ENCODE peak calls at places on chromosomes 13 and 19, in ten cellular contexts. Y, C, H, F, S, D, E, I, O and Q are unnamed samples.

GRCh38 chr19:3606174-3606689 is 443 bp downstream of the TBXA2R start:
- DNase-seq in Y (no peak), I (peak), H (no peak), E (peak), O (no peak), C (peak), F (no peak), D (no peak), S (no peak), Q (no peak)

GRCh38 chr13:110103479-110103878 is 203.5 kb downstream of the COL4A1 start:
- DNase-seq in H (no peak), C (no peak), Y (no peak), S (no peak), D (no peak), F (no peak), O (no peak), E (no peak), I (no peak), Q (no peak)

GRCh38 chr13:43185206-43185605 is 161.8 kb downstream of the DNAJC15 start:
- DNase-seq in I (peak), H (no peak), Y (no peak), O (no peak), C (no peak), F (no peak), S (no peak), E (no peak), D (no peak), Q (no peak)

GRCh38 chr19:56155124-56155687 is 14.1 kb downstream of the ZNF444 start:
- DNase-seq in Y (no peak), E (no peak), H (peak), I (no peak), F (peak), D (peak), S (no peak), C (no peak), O (no peak), Q (no peak)

GRCh38 chr13:81562598-81562997 is 1221.7 kb upstream of the SPRY2 start:
- DNase-seq in E (no peak), O (no peak), C (no peak), D (no peak), Y (no peak), S (no peak), I (no peak), H (no peak), F (no peak), Q (no peak)

GRCh38 chr19:20423381-20424207 is 142.0 kb downstream of the ZNF737 start:
- DNase-seq in S (peak), E (peak), C (no peak), H (peak), O (peak), D (peak), I (peak), Y (peak), F (no peak), Q (peak)

GRCh38 chr19:1253514-1254080 is 5.2 kb downstream of the MIDN start:
- DNase-seq in H (no peak), D (no peak), S (no peak), I (no peak), F (peak), O (no peak), E (no peak), C (no peak), Y (no peak), Q (no peak)

GRCh38 chr13:36192166-36192565 is 22.2 kb downstream of the SOHLH2 start:
- DNase-seq in C (no peak), S (no peak), H (no peak), D (no peak), I (no peak), Y (peak), E (peak), F (no peak), O (no peak), Q (no peak)

GRCh38 chr19:5642204-5642603 is 19.3 kb downstream of the SAFB start:
- DNase-seq in C (no peak), I (no peak), F (no peak), H (no peak), D (no peak), Y (no peak), E (no peak), S (no peak), O (no peak), Q (no peak)

GRCh38 chr19:48837586-48838191 is 1.4 kb upstream of the HSD17B14 start:
- DNase-seq in C (no peak), I (no peak), Y (no peak), H (no peak), E (no peak), F (no peak), S (no peak), D (no peak), O (no peak), Q (no peak)

GRCh38 chr19:11168568-11168967 is 13.0 kb upstream of the SPC24 start:
- DNase-seq in F (peak), E (peak), S (no peak), Y (peak), C (no peak), I (no peak), H (no peak), O (no peak), D (no peak), Q (no peak)

GRCh38 chr13:99275093-99275469 is 16.9 kb upstream of the GPR18 start:
- DNase-seq in I (peak), E (peak), S (no peak), C (peak), D (no peak), Y (peak), F (no peak), O (no peak), H (no peak), Q (no peak)

GRCh38 chr19:39218230-39219007 is 14.4 kb upstream of the SYCN start:
- DNase-seq in S (no peak), C (no peak), E (no peak), O (no peak), Y (no peak), D (no peak), H (no peak), I (no peak), F (no peak), Q (no peak)

GRCh38 chr19:49440439-49441209 is 703 bp downstream of the SLC17A7 start:
- DNase-seq in I (no peak), S (no peak), E (no peak), F (no peak), H (no peak), O (no peak), Y (no peak), D (no peak), C (no peak), Q (no peak)

GRCh38 chr13:55160911-55161310 is 1979.8 kb upstream of the PRR20A start:
- DNase-seq in Y (no peak), C (no peak), O (peak), F (no peak), I (no peak), E (no peak), H (no peak), D (no peak), S (no peak), Q (no peak)

GRCh38 chr13:112885782-112886268 is 83.2 kb upstream of the MCF2L start:
- DNase-seq in S (no peak), F (peak), C (peak), H (peak), I (peak), E (peak), Y (peak), O (peak), D (no peak), Q (no peak)

GRCh38 chr13:101127741-101128353 is 288.5 kb downstream of the NALCN start:
- DNase-seq in S (peak), F (peak), E (peak), H (peak), C (no peak), Y (peak), O (peak), D (peak), I (peak), Q (peak)

GRCh38 chr13:29924482-29924884 is 74.1 kb upstream of the UBL3 start:
- DNase-seq in D (no peak), E (peak), S (no peak), C (no peak), I (peak), O (peak), H (no peak), F (peak), Y (peak), Q (no peak)